ENCODE peak calls at places on chromosomes 11 and 22, in eight cellular contexts. R is amniotic stem cell; Z is pancreas; P is T-cell; I is naive B cell; O is activated naive CD8-positive, alpha-beta T cell treated with anti-CD3 and anti-CD28 coated beads for 36 hours; L is activated CD4-positive, alpha-beta T cell treated with anti-CD3 and anti-CD28 coated beads, Interleukin-2, amount 50 U/mL, for 1 hour; Q is HFFc6. Y is an unnamed sample.

GRCh38 chr11:93939084-93939780 is 81.9 kb upstream of the HEPHL1 start:
- DNase-seq in R (no peak), Z (no peak), I (no peak), O (no peak), Q (peak; percentile 81), L (no peak), P (no peak), Y (no peak)

GRCh38 chr22:49423125-49423650 is 404.5 kb downstream of the BRD1 start:
- DNase-seq in P (no peak), Z (no peak), R (no peak), I (no peak), O (no peak), Q (no peak), L (no peak), Y (no peak)

GRCh38 chr22:25759825-25760231 is 17.8 kb downstream of the MYO18B start:
- DNase-seq in Z (no peak), R (peak; percentile 76), O (no peak), I (no peak), Q (peak; percentile 54), L (no peak), P (no peak), Y (no peak)

GRCh38 chr11:62889484-62890437 is 9.1 kb downstream of the SLC3A2 start:
- DNase-seq in Z (no peak), I (no peak), P (no peak), O (no peak), Q (peak; percentile 19), R (no peak), L (no peak), Y (no peak)

GRCh38 chr11:102010776-102011500 is 36.3 kb upstream of the CFAP300 start:
- DNase-seq in R (peak; percentile 53), Q (peak; percentile 74), Z (no peak), O (no peak), P (no peak), I (no peak), L (no peak), Y (no peak)

GRCh38 chr11:106216281-106216680 is 138.8 kb downstream of the AASDHPPT start:
- DNase-seq in I (no peak), L (no peak), Q (no peak), R (no peak), Z (no peak), P (no peak), O (no peak), Y (no peak)

GRCh38 chr22:42581762-42582716 is 28.3 kb downstream of the SERHL2 start:
- DNase-seq in I (peak; percentile 81), R (peak; percentile 36), Z (peak; percentile 82), L (peak; percentile 82), P (peak; percentile 79), O (peak; percentile 89), Q (peak; percentile 41), Y (peak; percentile 72)

GRCh38 chr11:23539556-23539955 is 679.3 kb upstream of the CCDC179 start:
- DNase-seq in I (no peak), O (no peak), Z (no peak), L (no peak), Q (no peak), P (no peak), R (no peak), Y (no peak)

GRCh38 chr11:12200359-12201015 is 90.1 kb downstream of the MICAL2 start:
- DNase-seq in O (no peak), P (no peak), R (peak; percentile 80), I (no peak), Z (no peak), L (no peak), Q (peak; percentile 90), Y (no peak)

GRCh38 chr22:46054091-46054877 is 77.3 kb upstream of the WNT7B start:
- DNase-seq in Z (peak; percentile 83), P (peak; percentile 38), I (no peak), R (no peak), Q (peak; percentile 64), L (peak; percentile 25), O (peak; percentile 47), Y (peak; percentile 34)